ENCODE peak calls at places on chromosomes 13 and 19, in nine cellular contexts. F is heart left ventricle, L is GM12891, U is IMR-90, Q is tibial nerve, N is body of pancreas, A is uterus, Z is lower leg skin, C is ovary. E is an unnamed sample.

GRCh38 chr13:49733181-49733951 is 42.1 kb upstream of the EBPL start:
- DNase-seq in F (no peak), L (no peak), U (peak; percentile 27), Q (no peak), N (peak; percentile 38), A (no peak), Z (no peak), C (no peak), E (no peak)

GRCh38 chr13:50512602-50513527 is 330.6 kb downstream of the DLEU7 start:
- DNase-seq in F (peak; percentile 68), L (peak; percentile 32), U (peak; percentile 61), Q (peak; percentile 44), N (peak; percentile 57), A (peak; percentile 61), Z (peak; percentile 33), C (peak; percentile 53), E (no peak)

GRCh38 chr13:77323858-77324257 is 3.0 kb downstream of the MYCBP2 start:
- DNase-seq in F (no peak), L (no peak), U (no peak), Q (no peak), N (no peak), A (no peak), Z (no peak), C (no peak), E (no peak)

GRCh38 chr19:658916-659839 is 3.8 kb downstream of the RNF126 start:
- DNase-seq in F (peak; percentile 89), L (no peak), U (no peak), Q (no peak), N (peak; percentile 47), A (no peak), Z (peak; percentile 78), C (no peak), E (no peak)

GRCh38 chr19:57841364-57841763 is 8.3 kb upstream of the ZNF587 start:
- DNase-seq in F (no peak), L (no peak), U (no peak), Q (no peak), N (no peak), A (no peak), Z (no peak), C (no peak), E (no peak)

GRCh38 chr13:72648513-72649065 is 78.8 kb downstream of the MZT1 start:
- DNase-seq in F (no peak), L (no peak), U (no peak), Q (no peak), N (no peak), A (no peak), Z (no peak), C (no peak), E (no peak)

GRCh38 chr19:48770223-48770622 is 14.9 kb downstream of the FGF21 start:
- DNase-seq in F (no peak), L (no peak), U (no peak), Q (no peak), N (no peak), A (no peak), Z (no peak), C (no peak), E (no peak)

GRCh38 chr19:44615529-44616247 is 2.3 kb downstream of the IGSF23 start:
- DNase-seq in F (no peak), L (no peak), U (no peak), Q (no peak), N (no peak), A (no peak), Z (no peak), C (no peak), E (no peak)

GRCh38 chr19:40461669-40462221 is 3.8 kb downstream of the BLVRB start:
- DNase-seq in F (no peak), L (no peak), U (no peak), Q (no peak), N (peak; percentile 63), A (no peak), Z (peak; percentile 45), C (no peak), E (no peak)

GRCh38 chr19:18156841-18157464 is 4.0 kb downstream of the PIK3R2 start:
- DNase-seq in F (peak; percentile 95), L (no peak), U (peak; percentile 83), Q (peak; percentile 55), N (peak; percentile 92), A (peak; percentile 89), Z (peak; percentile 71), C (peak; percentile 97), E (peak; percentile 96)

GRCh38 chr13:23657056-23657455 is 86.8 kb downstream of the TNFRSF19 start:
- DNase-seq in F (no peak), L (no peak), U (no peak), Q (no peak), N (no peak), A (no peak), Z (no peak), C (no peak), E (no peak)

GRCh38 chr13:105353654-105354053 is 1181.8 kb downstream of the EFNB2 start:
- DNase-seq in F (no peak), L (no peak), U (no peak), Q (no peak), N (no peak), A (no peak), Z (no peak), C (no peak), E (no peak)

GRCh38 chr13:106101201-106101600 is 434.3 kb downstream of the EFNB2 start:
- DNase-seq in F (no peak), L (no peak), U (no peak), Q (no peak), N (no peak), A (no peak), Z (no peak), C (no peak), E (no peak)

GRCh38 chr13:93775507-93776108 is 549.0 kb downstream of the GPC6 start:
- DNase-seq in F (no peak), L (no peak), U (peak; percentile 85), Q (no peak), N (no peak), A (no peak), Z (no peak), C (no peak), E (no peak)

DNA sequence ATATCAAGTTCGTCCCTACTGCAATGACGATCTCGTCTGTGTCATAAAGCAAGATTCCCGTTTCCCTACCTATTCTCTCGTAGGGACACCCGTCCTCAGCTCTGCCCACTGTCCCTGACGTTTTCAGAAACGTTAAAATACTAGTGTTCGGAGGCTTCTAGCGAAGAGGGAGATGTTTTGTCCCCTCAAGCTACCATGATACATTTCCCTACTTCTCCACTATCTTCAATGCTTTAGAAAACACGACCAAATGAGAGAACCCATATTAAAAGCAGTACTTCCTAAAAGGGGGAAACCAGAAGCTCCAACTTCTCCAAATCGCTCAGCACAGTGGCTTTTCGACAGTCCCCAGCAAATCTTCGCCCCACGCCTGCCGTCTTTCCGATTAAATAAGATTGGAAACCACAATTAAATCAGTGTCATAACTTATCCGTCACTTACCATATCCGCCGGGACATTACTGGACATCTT is 1.3 kb downstream of the UBL3 start:
- DNase-seq in F (no peak), L (no peak), U (peak; percentile 22), Q (peak; percentile 46), N (peak; percentile 31), A (no peak), Z (peak; percentile 36), C (no peak), E (no peak)
- TF ChIP-seq POLR2A in F (no peak), L (no peak), U (no peak), Q (no peak), N (no peak), A (peak; percentile 8), Z (no peak), C (no peak), E (no peak)

GRCh38 chr19:55615553-55616394 is 8.6 kb downstream of the ZNF784 start:
- DNase-seq in F (no peak), L (no peak), U (no peak), Q (no peak), N (no peak), A (no peak), Z (no peak), C (no peak), E (no peak)

GRCh38 chr19:55616395-55616875 is 7.9 kb downstream of the ZNF784 start:
- DNase-seq in F (no peak), L (no peak), U (no peak), Q (no peak), N (no peak), A (no peak), Z (no peak), C (no peak), E (no peak)

GRCh38 chr19:55619264-55619663 is 5.1 kb downstream of the ZNF784 start:
- DNase-seq in F (no peak), L (no peak), U (peak; percentile 61), Q (no peak), N (no peak), A (no peak), Z (no peak), C (no peak), E (no peak)

GRCh38 chr19:55618426-55618825 is 5.9 kb downstream of the ZNF784 start:
- DNase-seq in F (no peak), L (no peak), U (no peak), Q (no peak), N (no peak), A (no peak), Z (no peak), C (no peak), E (no peak)

DNA sequence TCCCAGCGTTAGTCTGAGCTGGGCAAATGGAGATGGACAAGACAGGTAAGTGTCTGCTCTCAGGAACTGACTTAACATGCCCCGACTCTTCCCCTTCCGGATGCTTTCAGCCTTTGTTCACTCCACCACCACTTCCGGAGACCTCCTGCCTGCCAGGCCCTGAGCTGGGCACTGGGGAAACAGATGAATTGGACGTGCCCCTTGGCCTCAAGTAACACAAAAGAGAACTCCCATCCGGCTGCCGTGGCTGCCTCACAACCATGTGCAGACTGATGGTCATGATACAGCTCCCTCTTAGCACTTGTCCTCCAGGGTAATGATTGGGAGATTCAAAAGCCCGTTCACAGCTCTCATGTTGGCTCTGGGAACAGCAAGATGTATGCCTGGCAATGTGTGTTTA is 6.9 kb downstream of the ZNF784 start:
- DNase-seq in F (no peak), L (no peak), U (no peak), Q (no peak), N (no peak), A (no peak), Z (no peak), C (no peak), E (no peak)
- TF ChIP-seq POLR2A in F (no peak), L (no peak), U (no peak), Q (no peak), N (no peak), A (no peak), Z (no peak), C (no peak), E (no peak)

DNA sequence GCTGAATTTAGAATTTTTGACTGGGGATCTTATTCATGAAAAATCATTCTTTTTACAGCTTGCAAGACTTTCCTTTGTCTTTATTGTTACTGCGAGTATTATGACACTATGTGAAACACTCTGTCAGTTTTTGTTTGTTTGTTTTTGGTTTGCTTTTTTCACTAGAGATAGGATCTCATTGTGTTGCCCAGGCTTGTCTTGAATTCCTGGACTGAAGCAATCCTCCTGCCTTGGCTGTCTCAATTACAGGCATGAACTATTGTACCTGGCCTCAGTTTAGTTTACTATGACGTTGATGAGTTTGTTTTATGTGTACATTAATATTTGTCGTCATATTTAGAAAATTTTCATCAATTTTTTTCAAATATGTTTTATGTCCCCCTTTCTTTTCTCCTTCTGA is 1030.0 kb upstream of the PRR20A start:
- DNase-seq in F (no peak), L (no peak), U (no peak), Q (no peak), N (no peak), A (no peak), Z (no peak), C (no peak), E (no peak)
- TF ChIP-seq POLR2A in F (no peak), L (no peak), U (no peak), Q (no peak), N (no peak), A (no peak), Z (no peak), C (no peak), E (no peak)

GRCh38 chr19:45638930-45639729 is at the start of gene EML2:
- DNase-seq in F (peak; percentile 57), L (no peak), U (no peak), Q (peak; percentile 7), N (peak; percentile 58), A (no peak), Z (peak; percentile 32), C (no peak), E (no peak)
- TF ChIP-seq POLR2A in F (no peak), L (peak; percentile 55), U (no peak), Q (no peak), N (peak; percentile 45), A (no peak), Z (no peak), C (no peak), E (no peak)